ENCODE peak calls at places on chromosomes 16 and 17, in four cellular contexts. D, Q, F and U are unnamed samples.

GRCh38 chr16:49598386-49599170 is 225.0 kb downstream of the C16orf78 start:
- DNase-seq in F (peak; percentile 17), D (no peak), Q (no peak), U (no peak)

GRCh38 chr17:27247071-27247957 is 46.6 kb upstream of the WSB1 start:
- DNase-seq in Q (no peak), D (peak; percentile 74), F (no peak), U (no peak)

GRCh38 chr17:76951375-76951905 is 83.2 kb downstream of the MGAT5B start:
- DNase-seq in D (no peak), Q (no peak), F (no peak), U (no peak)

GRCh38 chr16:77582956-77583355 is 139.4 kb upstream of the NUDT7 start:
- DNase-seq in F (no peak), D (no peak), Q (no peak), U (no peak)

GRCh38 chr17:82241183-82241925 is 12.5 kb downstream of the SLC16A3 start:
- DNase-seq in F (no peak), Q (no peak), D (peak; percentile 59), U (no peak)

GRCh38 chr17:72383053-72383847 is 262.4 kb downstream of the SOX9 start:
- DNase-seq in F (peak; percentile 66), D (no peak), Q (no peak), U (no peak)

GRCh38 chr16:47904691-47905090 is 251.1 kb downstream of the ABCC12 start:
- DNase-seq in Q (peak; percentile 92), F (no peak), D (no peak), U (no peak)

GRCh38 chr17:14840616-14841231 is 424.4 kb downstream of the PMP22 start:
- DNase-seq in D (peak; percentile 47), Q (no peak), F (no peak), U (no peak)

GRCh38 chr17:77429985-77430752 is 289.4 kb downstream of the SEC14L1 start:
- DNase-seq in D (peak; percentile 100), F (peak; percentile 95), Q (peak; percentile 89), U (peak; percentile 84)

GRCh38 chr16:87034317-87034716 is 282.9 kb downstream of the C16orf95 start:
- DNase-seq in D (no peak), F (no peak), Q (no peak), U (no peak)

GRCh38 chr17:60586288-60586974 is 13.6 kb upstream of the PPM1D start:
- DNase-seq in Q (peak; percentile 35), F (no peak), D (peak; percentile 22), U (no peak)

GRCh38 chr17:41773190-41773588 is 13.3 kb downstream of the JUP start:
- DNase-seq in D (peak; percentile 95), F (peak; percentile 57), Q (peak; percentile 85), U (no peak)

GRCh38 chr17:81233811-81234505 is 4.9 kb downstream of the TEPSIN start:
- DNase-seq in D (no peak), F (no peak), Q (no peak), U (no peak)

GRCh38 chr16:50509521-50510341 is 38.5 kb upstream of the NKD1 start:
- DNase-seq in F (peak; percentile 95), D (peak; percentile 6), Q (no peak), U (peak; percentile 23)

GRCh38 chr17:11719852-11720251 is 121.6 kb downstream of the DNAH9 start:
- DNase-seq in D (no peak), F (no peak), Q (no peak), U (no peak)

GRCh38 chr16:68754117-68754792 is 17.2 kb downstream of the CDH1 start:
- DNase-seq in Q (peak; percentile 59), D (no peak), F (no peak), U (no peak)

GRCh38 chr16:29815032-29815721 is 775 bp upstream of the PAGR1 start:
- DNase-seq in F (peak; percentile 61), D (peak; percentile 13), Q (no peak), U (no peak)

DNA sequence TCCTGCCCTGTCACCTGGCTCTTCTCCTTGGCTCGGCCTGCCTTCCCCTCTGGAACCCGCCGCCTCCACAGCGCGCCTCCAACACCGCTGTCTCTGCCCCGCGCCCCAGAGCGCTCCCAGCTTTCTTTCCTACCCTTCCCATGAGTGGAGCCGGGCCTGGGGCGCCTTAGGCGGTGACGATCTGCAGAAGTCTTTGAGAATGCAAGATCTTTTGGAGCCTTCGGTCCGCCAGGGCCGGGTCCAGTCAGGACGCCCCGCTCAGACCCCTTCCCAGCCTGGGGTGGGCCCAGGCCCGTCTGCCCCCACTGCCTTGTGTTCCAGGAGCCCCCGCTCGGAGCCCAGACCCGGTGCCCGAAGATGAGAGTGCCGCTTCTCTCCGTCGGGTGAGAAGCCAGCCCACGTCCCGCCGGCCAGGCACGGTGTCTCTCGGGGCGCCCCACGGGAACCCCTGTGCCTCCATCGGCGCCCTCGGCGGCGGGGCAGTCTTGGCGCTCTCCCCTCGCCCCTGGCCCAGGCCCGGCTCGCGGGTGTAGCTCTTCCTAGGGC is 40.0 kb downstream of the MRM1 start:
- DNase-seq in F (peak; percentile 76), D (no peak), Q (no peak), U (no peak)
- H3K4me3 ChIP-seq in F (peak overlapping the region; percentile 37), D (peak overlapping the region; percentile 40), Q (peak overlapping the region; percentile 27), U (peak overlapping the region; percentile 78)

GRCh38 chr17:8384801-8385335 is 1.9 kb upstream of the RPL26 start:
- DNase-seq in F (no peak), Q (peak; percentile 95), D (peak; percentile 95), U (no peak)
- H2BK12ac ChIP-seq in F (peak overlapping the region; percentile 84), Q (peak overlapping the region; percentile 82), D (peak overlapping the region; percentile 50), U (no peak overlapping the region)

GRCh38 chr16:63613701-63614100 is 1508.2 kb downstream of the CDH11 start:
- DNase-seq in D (peak; percentile 69), F (no peak), Q (no peak), U (no peak)

GRCh38 chr16:63618896-63619295 is 1503.0 kb downstream of the CDH11 start:
- DNase-seq in F (no peak), Q (no peak), D (no peak), U (no peak)

GRCh38 chr16:63614421-63614820 is 1507.4 kb downstream of the CDH11 start:
- DNase-seq in F (no peak), Q (no peak), D (peak; percentile 10), U (no peak)

GRCh38 chr16:63617047-63617989 is 1504.5 kb downstream of the CDH11 start:
- DNase-seq in F (no peak), Q (no peak), D (peak; percentile 15), U (no peak)

DNA sequence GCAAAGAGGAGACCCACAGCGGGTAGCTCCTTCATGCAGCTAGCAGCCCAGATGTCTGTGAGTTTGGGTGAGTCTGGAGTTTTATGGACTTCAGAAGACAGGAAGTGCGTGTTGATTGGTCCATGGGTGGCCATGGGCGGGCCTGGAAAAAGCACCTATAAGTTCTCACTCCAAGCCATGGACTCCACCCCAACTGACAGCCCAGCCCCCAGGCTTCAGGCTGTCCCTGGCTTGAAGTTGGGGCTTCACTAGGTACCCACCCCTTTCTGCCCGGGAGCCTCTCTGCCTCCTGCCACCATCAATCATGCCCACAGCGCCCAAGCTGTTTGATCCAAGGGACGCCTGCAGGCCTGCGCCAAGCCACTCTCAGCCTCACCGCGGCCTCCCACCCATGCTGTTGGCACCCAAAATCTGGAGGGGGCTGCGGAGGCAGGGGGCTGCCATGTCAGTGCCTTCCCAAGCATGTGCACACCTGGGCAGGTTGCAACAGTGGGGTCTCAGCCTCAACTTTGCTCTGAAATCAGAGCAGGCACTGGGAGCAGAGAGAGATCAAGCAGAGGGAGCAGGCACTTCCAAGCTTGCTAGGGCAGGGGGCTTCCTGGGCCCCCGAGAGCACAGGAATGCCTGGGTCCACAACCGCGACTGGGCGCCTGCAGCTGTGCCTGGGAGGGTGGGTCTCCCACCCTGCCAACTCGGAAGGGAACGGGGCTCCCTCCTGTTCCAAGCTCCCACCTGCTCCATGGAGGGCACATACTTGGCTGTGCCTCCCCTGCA is 1503.7 kb downstream of the CDH11 start:
- DNase-seq in F (no peak), D (peak; percentile 18), Q (no peak), U (no peak)
- H3K4me3 ChIP-seq in F (no peak overlapping the region), D (no peak overlapping the region), Q (no peak overlapping the region), U (no peak overlapping the region)

GRCh38 chr16:4389051-4389955 is 17.7 kb downstream of the VASN start:
- DNase-seq in F (peak; percentile 58), D (no peak), Q (no peak), U (no peak)

GRCh38 chr16:4388275-4389021 is 16.8 kb downstream of the VASN start:
- DNase-seq in D (no peak), F (peak; percentile 51), Q (peak; percentile 75), U (no peak)

GRCh38 chr16:4391635-4392381 is 20.2 kb downstream of the VASN start:
- DNase-seq in F (peak; percentile 88), Q (no peak), D (no peak), U (no peak)

GRCh38 chr16:4392382-4393242 is 21.0 kb downstream of the VASN start:
- DNase-seq in Q (peak; percentile 50), D (no peak), F (peak; percentile 89), U (no peak)

GRCh38 chr16:4390266-4391260 is 18.9 kb downstream of the VASN start:
- DNase-seq in F (no peak), Q (peak; percentile 58), D (no peak), U (no peak)
- H2BK12ac ChIP-seq in F (peak overlapping the region; percentile 97), Q (peak overlapping the region; percentile 89), D (no peak overlapping the region), U (peak overlapping the region; percentile 82)

GRCh38 chr17:75603123-75603522 is 15.5 kb downstream of the MYO15B start:
- DNase-seq in F (no peak), D (no peak), Q (no peak), U (no peak)
- H3K4me3 ChIP-seq in F (no peak overlapping the region), D (no peak overlapping the region), Q (no peak overlapping the region), U (no peak overlapping the region)

DNA sequence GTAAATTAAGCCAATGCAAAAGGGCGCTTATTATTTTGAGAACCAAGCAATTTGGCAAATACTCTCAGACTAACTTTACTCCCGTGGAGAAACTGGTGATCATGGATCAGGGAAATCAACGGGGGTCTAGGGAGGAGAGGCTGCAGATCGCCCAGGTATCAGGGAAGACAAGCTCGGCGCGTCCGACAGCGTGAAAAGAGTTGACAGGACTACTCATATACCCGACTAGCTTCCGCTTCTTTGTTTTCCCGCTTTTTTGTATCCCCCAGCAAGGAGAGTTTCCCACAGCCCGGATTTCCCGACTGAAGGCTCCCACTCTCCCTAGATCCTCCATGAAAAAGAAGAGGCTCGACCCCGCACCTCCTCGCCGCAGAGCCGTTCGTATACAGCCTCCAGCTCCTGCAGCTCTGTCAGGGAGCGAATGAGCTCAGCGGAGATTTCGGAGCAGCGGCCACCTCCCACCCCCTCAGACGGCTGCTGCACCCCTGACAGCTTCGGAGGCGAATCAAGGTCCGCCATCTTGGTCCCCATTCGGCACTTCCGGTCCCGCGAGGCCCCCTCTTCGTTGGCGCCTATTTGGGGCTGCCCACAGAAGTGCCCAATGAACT is at the start of gene COG4:
- DNase-seq in Q (peak; percentile 70), F (peak; percentile 88), D (peak; percentile 91), U (peak; percentile 83)
- H2BK12ac ChIP-seq in Q (no peak within 1 kb of the TSS), F (no peak within 1 kb of the TSS), D (no peak within 1 kb of the TSS), U (no peak within 1 kb of the TSS)

GRCh38 chr16:5867250-5867649 is 769.7 kb upstream of the EEF2KMT start:
- DNase-seq in F (no peak), Q (no peak), D (no peak), U (no peak)

GRCh38 chr16:5865231-5865630 is 767.6 kb upstream of the EEF2KMT start:
- DNase-seq in D (no peak), F (no peak), Q (no peak), U (no peak)

GRCh38 chr16:5863207-5863606 is 765.6 kb upstream of the EEF2KMT start:
- DNase-seq in D (no peak), F (no peak), Q (no peak), U (no peak)

GRCh38 chr16:5862103-5863003 is 764.8 kb upstream of the EEF2KMT start:
- DNase-seq in F (no peak), Q (no peak), D (no peak), U (no peak)
- H3K4me3 ChIP-seq in F (no peak overlapping the region), Q (no peak overlapping the region), D (no peak overlapping the region), U (no peak overlapping the region)